ENCODE peak calls at places on chromosomes 1 and 21, in nine cellular contexts. U is neural crest cell; K is natural killer cell treated with Interleukin-12 subunit alpha and Interleukin-12 subunit beta and Interleukin-15 and Interleukin-18, amount 100 ng/mL, for 72 hours; F is ecto neural progenitor cell; R is epithelial cell of esophagus; O is NCI-H1436; Y is GDM1; X is nucleus accumbens; W is activated T-helper 1 cell treated with anti-CD3 and anti-CD28 coated beads, Interleukin-2, amount 50 U/mL, for 16 hours. P is an unnamed sample.

GRCh38 chr1:224203243-224204016 is 20.4 kb downstream of the DEGS1 start:
- DNase-seq in U (no peak), K (no peak), F (peak; percentile 65), R (peak; percentile 36), O (no peak), Y (no peak), X (no peak), W (no peak), P (no peak)

GRCh38 chr1:32623775-32624174 is 26.6 kb downstream of the ZBTB8OS start:
- DNase-seq in U (no peak), K (no peak), F (no peak), R (no peak), O (no peak), Y (peak; percentile 22), X (no peak), W (no peak), P (no peak)

GRCh38 chr21:14010729-14011128 is 200.0 kb downstream of the LIPI start:
- DNase-seq in U (no peak), K (no peak), F (no peak), R (no peak), O (no peak), Y (no peak), X (no peak), W (no peak), P (no peak)

GRCh38 chr21:43206231-43207042 is 37.6 kb downstream of the CRYAA start:
- DNase-seq in U (no peak), K (no peak), F (peak; percentile 26), R (no peak), O (no peak), Y (no peak), X (no peak), W (no peak), P (no peak)

GRCh38 chr1:7491089-7491817 is 279.8 kb upstream of the VAMP3 start:
- DNase-seq in U (no peak), K (no peak), F (no peak), R (peak; percentile 52), O (peak; percentile 94), Y (no peak), X (no peak), W (no peak), P (no peak)

GRCh38 chr1:241713316-241713715 is 61.2 kb downstream of the WDR64 start:
- DNase-seq in U (no peak), K (no peak), F (no peak), R (no peak), O (no peak), Y (no peak), X (no peak), W (no peak), P (no peak)

GRCh38 chr1:41418868-41419583 is 57.8 kb downstream of the FOXO6 start:
- DNase-seq in U (no peak), K (no peak), F (no peak), R (peak; percentile 97), O (no peak), Y (no peak), X (no peak), W (no peak), P (no peak)

GRCh38 chr1:45954401-45954847 is 151.0 kb downstream of the MAST2 start:
- DNase-seq in U (no peak), K (no peak), F (no peak), R (peak; percentile 72), O (no peak), Y (no peak), X (no peak), W (no peak), P (no peak)

GRCh38 chr1:214857716-214858115 is 224.8 kb upstream of the KCNK2 start:
- DNase-seq in U (no peak), K (no peak), F (no peak), R (no peak), O (no peak), Y (no peak), X (no peak), W (no peak), P (no peak)

GRCh38 chr1:160888926-160889325 is 3.9 kb upstream of the ITLN1 start:
- DNase-seq in U (no peak), K (no peak), F (no peak), R (no peak), O (no peak), Y (no peak), X (no peak), W (no peak), P (no peak)

GRCh38 chr1:109075531-109076490 is at the start of gene TAF13:
- DNase-seq in U (peak; percentile 83), K (peak; percentile 97), F (peak; percentile 95), R (peak; percentile 96), O (peak; percentile 97), Y (peak; percentile 80), X (peak; percentile 92), W (peak; percentile 80), P (no peak)

GRCh38 chr1:7470904-7471638 is 300.0 kb upstream of the VAMP3 start:
- DNase-seq in U (no peak), K (no peak), F (no peak), R (peak; percentile 99), O (no peak), Y (no peak), X (no peak), W (no peak), P (no peak)

GRCh38 chr1:244437108-244437507 is 14.6 kb downstream of the ADSS2 start:
- DNase-seq in U (no peak), K (no peak), F (no peak), R (no peak), O (no peak), Y (no peak), X (no peak), W (no peak), P (no peak)

GRCh38 chr1:203278087-203278884 is 27.0 kb upstream of the BTG2 start:
- DNase-seq in U (peak; percentile 43), K (no peak), F (peak; percentile 58), R (peak; percentile 79), O (peak; percentile 52), Y (no peak), X (peak; percentile 90), W (no peak), P (peak; percentile 95)

GRCh38 chr1:160291248-160292220 is 6.6 kb upstream of the PEX19 start:
- DNase-seq in U (peak; percentile 43), K (peak; percentile 67), F (peak; percentile 58), R (peak; percentile 80), O (peak; percentile 38), Y (peak; percentile 27), X (peak; percentile 32), W (peak; percentile 44), P (no peak)

GRCh38 chr1:181366910-181367309 is 116.4 kb upstream of the CACNA1E start:
- DNase-seq in U (no peak), K (no peak), F (no peak), R (no peak), O (no peak), Y (no peak), X (no peak), W (no peak), P (no peak)

GRCh38 chr1:232620356-232620841 is 9.5 kb downstream of the SIPA1L2 start:
- DNase-seq in U (no peak), K (no peak), F (no peak), R (peak; percentile 81), O (peak; percentile 99), Y (peak; percentile 9), X (peak; percentile 16), W (no peak), P (no peak)

GRCh38 chr1:89587728-89588127 is 45.2 kb upstream of the LRRC8C start:
- DNase-seq in U (no peak), K (no peak), F (no peak), R (no peak), O (no peak), Y (no peak), X (no peak), W (no peak), P (no peak)

GRCh38 chr1:51070011-51070410 is 32.0 kb upstream of the C1orf185 start:
- DNase-seq in U (no peak), K (no peak), F (no peak), R (no peak), O (no peak), Y (no peak), X (no peak), W (no peak), P (no peak)

GRCh38 chr1:183069562-183070216 is 46.5 kb downstream of the LAMC1 start:
- DNase-seq in U (no peak), K (no peak), F (no peak), R (peak; percentile 60), O (no peak), Y (no peak), X (no peak), W (no peak), P (no peak)

GRCh38 chr1:5982868-5983267 is 9.4 kb downstream of the NPHP4 start:
- DNase-seq in U (no peak), K (no peak), F (no peak), R (peak; percentile 16), O (no peak), Y (no peak), X (no peak), W (no peak), P (no peak)

GRCh38 chr1:219772265-219773036 is 155.9 kb downstream of the SLC30A10 start:
- DNase-seq in U (no peak), K (no peak), F (no peak), R (no peak), O (no peak), Y (no peak), X (no peak), W (no peak), P (no peak)

GRCh38 chr1:161778522-161778921 is 12.4 kb downstream of the ATF6 start:
- DNase-seq in U (no peak), K (no peak), F (no peak), R (no peak), O (no peak), Y (no peak), X (no peak), W (no peak), P (no peak)

GRCh38 chr1:47936916-47937551 is 60.2 kb downstream of the TRABD2B start:
- DNase-seq in U (no peak), K (no peak), F (no peak), R (no peak), O (no peak), Y (no peak), X (no peak), W (no peak), P (no peak)

GRCh38 chr1:24190970-24191570 is 4.0 kb upstream of the IFNLR1 start:
- DNase-seq in U (no peak), K (no peak), F (no peak), R (no peak), O (no peak), Y (no peak), X (no peak), W (no peak), P (no peak)

GRCh38 chr1:66495490-66495889 is 38.5 kb upstream of the SGIP1 start:
- DNase-seq in U (no peak), K (no peak), F (no peak), R (no peak), O (no peak), Y (no peak), X (no peak), W (no peak), P (no peak)

GRCh38 chr1:201594575-201595245 is 55.8 kb downstream of the NAV1 start:
- DNase-seq in U (peak; percentile 60), K (no peak), F (peak; percentile 86), R (peak; percentile 26), O (no peak), Y (no peak), X (no peak), W (no peak), P (no peak)

GRCh38 chr21:44017601-44018000 is 5.5 kb downstream of the TRAPPC10 start:
- DNase-seq in U (no peak), K (no peak), F (no peak), R (no peak), O (no peak), Y (no peak), X (no peak), W (no peak), P (no peak)

P was measured in vagina.